ENCODE peak calls at places on chromosomes 7 and 10, in six cellular contexts. J is PC-3, M is HCT116, I is neural progenitor cell, C is astrocyte, Y is mammary epithelial cell. W is an unnamed sample.
A peak's percentile ranks its signal among the peaks of the same experiment; 100 is the strongest.

GRCh38 chr7:153370092-153370491 is 610.5 kb downstream of the ACTR3B start:
- DNase-seq in I (peak; percentile 43), Y (no peak), C (no peak), M (no peak), J (no peak), W (no peak)

GRCh38 chr7:128410092-128410665 is 397 bp upstream of the IMPDH1 start:
- DNase-seq in I (peak; percentile 81), J (peak; percentile 62), C (peak; percentile 80), M (peak; percentile 48), Y (peak; percentile 82), W (peak; percentile 81)

GRCh38 chr10:33355267-33355666 is 20.8 kb upstream of the NRP1 start:
- DNase-seq in I (no peak), J (peak; percentile 83), Y (no peak), M (no peak), C (no peak), W (peak; percentile 19)

GRCh38 chr7:64653721-64654401 is 12.1 kb upstream of the ZNF107 start:
- DNase-seq in Y (no peak), J (no peak), I (no peak), M (no peak), C (no peak), W (no peak)

GRCh38 chr10:120513307-120513706 is 56.3 kb downstream of the PLPP4 start:
- DNase-seq in M (no peak), J (no peak), I (no peak), C (no peak), Y (no peak), W (no peak)

GRCh38 chr7:17058568-17058967 is 176.8 kb upstream of the AGR3 start:
- DNase-seq in C (peak; percentile 33), I (no peak), M (no peak), J (peak; percentile 41), Y (peak; percentile 34), W (peak; percentile 12)

GRCh38 chr7:141071260-141071854 is 2.5 kb upstream of the TMEM178B start:
- DNase-seq in M (peak; percentile 4), I (peak; percentile 91), J (peak; percentile 23), Y (no peak), C (no peak), W (peak; percentile 75)

GRCh38 chr7:47147213-47147631 is 434.7 kb downstream of the TNS3 start:
- DNase-seq in C (peak; percentile 18), J (no peak), I (no peak), M (no peak), Y (no peak), W (no peak)

GRCh38 chr10:22702348-22702747 is 12.0 kb downstream of the PIP4K2A start:
- DNase-seq in J (no peak), I (no peak), C (peak; percentile 31), Y (no peak), M (no peak), W (no peak)

GRCh38 chr10:11682896-11683295 is 59.3 kb upstream of the ECHDC3 start:
- DNase-seq in M (no peak), J (no peak), I (no peak), Y (no peak), C (no peak), W (no peak)

GRCh38 chr10:112739219-112739969 is 210.7 kb upstream of the TCF7L2 start:
- DNase-seq in J (no peak), Y (no peak), M (no peak), I (no peak), C (no peak), W (no peak)

GRCh38 chr7:80150621-80151273 is 16.1 kb downstream of the GNAI1 start:
- DNase-seq in C (peak; percentile 79), Y (peak; percentile 91), M (no peak), J (no peak), I (no peak), W (no peak)

GRCh38 chr10:61942997-61943457 is 41.5 kb downstream of the ARID5B start:
- DNase-seq in Y (peak; percentile 68), M (no peak), J (no peak), C (peak; percentile 75), I (no peak), W (peak; percentile 12)

GRCh38 chr10:61941202-61941651 is 39.7 kb downstream of the ARID5B start:
- DNase-seq in M (no peak), I (no peak), J (no peak), Y (no peak), C (no peak), W (peak; percentile 89)

GRCh38 chr10:61939575-61940301 is 38.2 kb downstream of the ARID5B start:
- DNase-seq in J (peak; percentile 100), M (no peak), Y (peak; percentile 73), I (no peak), C (peak; percentile 82), W (peak; percentile 30)

GRCh38 chr10:61944445-61945123 is 43.1 kb downstream of the ARID5B start:
- DNase-seq in M (no peak), Y (no peak), J (peak; percentile 90), C (no peak), I (no peak), W (no peak)

GRCh38 chr10:61943699-61944444 is 42.4 kb downstream of the ARID5B start:
- DNase-seq in Y (peak; percentile 59), C (peak; percentile 68), M (no peak), J (peak; percentile 99), I (no peak), W (peak; percentile 81)
- TF ChIP-seq CTCF in Y (peak; percentile 29), C (peak; percentile 19), M (peak; percentile 26), J (peak; percentile 73), I (no peak), W (peak; percentile 52)

DNA sequence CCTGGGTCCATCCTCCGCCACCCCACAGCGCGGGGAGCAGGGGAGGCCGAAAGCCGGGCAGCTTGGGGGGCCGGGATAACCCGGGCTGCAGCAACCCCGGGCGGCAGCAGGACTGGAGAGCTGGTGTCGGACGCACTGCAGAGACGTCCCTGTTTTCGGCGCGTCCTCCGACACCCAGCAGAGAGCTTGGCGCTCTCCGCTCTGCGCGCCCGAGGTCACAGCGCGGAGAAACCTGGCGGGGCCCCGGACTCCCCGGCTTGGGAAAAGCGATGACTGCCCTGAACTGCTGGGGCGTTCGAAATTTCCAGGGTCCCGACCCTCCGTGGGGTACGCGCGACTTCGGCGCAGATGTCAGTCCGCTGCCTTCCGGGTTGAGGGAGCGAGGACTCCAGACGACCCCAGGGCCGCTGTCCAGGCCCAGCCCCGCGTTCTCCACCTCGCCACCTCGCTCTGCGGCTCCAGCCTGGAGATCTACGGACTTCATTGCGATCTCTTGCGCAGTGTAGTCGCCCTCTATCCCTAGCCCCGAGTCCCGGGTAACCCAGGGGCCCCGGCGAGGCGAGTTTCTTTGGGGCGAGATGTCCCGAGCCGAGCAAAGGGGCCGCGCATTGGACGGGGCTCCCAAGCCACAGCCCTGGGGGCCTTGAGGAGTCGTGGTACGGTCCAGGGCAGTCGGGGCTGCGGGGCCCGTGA is 617 bp upstream of the FOXI2 start:
- DNase-seq in M (no peak), J (no peak), C (no peak), I (peak; percentile 67), Y (no peak), W (no peak)
- TF ChIP-seq EZH2 in M (no peak), J (no peak), C (peak; percentile 68), I (peak; percentile 91), Y (no peak), W (peak; percentile 90)

DNA sequence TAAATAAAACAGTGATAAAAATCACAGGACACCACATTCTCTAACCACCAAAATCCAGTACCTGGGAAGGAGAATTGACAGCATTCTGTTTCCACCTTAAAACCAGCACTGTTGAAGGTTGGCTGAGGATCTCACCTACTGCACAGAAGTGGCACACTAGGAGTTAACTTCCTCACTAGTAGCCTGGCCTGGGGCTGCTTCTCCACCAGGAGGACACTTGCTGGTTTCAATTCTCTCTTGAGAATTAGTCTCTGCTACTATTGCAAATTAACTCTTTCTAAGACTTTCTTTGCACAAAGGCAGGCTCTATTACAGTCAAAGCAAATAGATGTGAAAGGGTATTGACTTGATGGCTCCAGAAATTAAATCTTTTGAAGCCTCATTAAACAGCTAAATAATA is 2.3 kb upstream of the CTTNBP2 start:
- DNase-seq in Y (no peak), C (no peak), J (peak; percentile 14), M (peak; percentile 27), I (peak; percentile 84), W (peak; percentile 84)
- TF ChIP-seq CTCF in Y (no peak), C (no peak), J (no peak), M (peak; percentile 34), I (peak; percentile 57), W (peak; percentile 36)

GRCh38 chr7:155456772-155457543 is 971 bp upstream of the EN2 start:
- DNase-seq in M (no peak), C (peak; percentile 12), J (peak; percentile 81), Y (peak; percentile 40), I (peak; percentile 86), W (peak; percentile 83)
- TF ChIP-seq EZH2 in M (no peak), C (peak; percentile 90), J (no peak), Y (peak; percentile 85), I (peak; percentile 100), W (peak; percentile 93)

DNA sequence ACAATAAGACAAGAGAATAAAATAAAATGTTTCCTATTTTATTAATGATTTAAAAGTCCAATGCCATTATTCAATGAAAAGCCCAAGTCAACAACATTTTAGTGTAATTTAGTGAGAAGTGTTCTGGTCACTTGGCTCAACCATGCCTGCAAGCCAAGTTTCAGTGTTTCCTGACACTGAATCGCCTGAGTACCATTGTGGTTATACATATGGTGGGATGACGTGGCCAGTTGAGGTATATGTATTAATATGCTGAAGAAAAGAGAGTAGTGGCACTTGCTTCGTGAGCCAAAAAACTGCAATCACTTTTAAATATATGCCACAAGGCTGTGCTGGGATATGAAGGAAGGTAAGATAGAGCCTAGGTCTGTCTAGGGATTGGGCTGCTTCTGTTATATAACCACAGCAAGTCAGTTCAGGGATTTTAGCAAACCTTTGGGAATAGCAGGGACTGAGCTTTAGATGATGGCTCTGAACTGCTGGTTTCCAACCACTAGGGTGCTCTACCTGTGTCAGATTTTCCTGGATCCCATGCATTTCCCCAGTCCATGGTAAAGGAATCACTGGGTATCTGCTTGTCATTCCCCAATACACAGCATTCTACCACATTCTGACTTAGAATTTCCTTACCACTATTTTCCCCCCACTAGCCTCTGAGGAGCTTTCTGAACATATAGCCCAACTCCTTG is 214.0 kb upstream of the PRPS1L1 start:
- DNase-seq in C (no peak), J (peak; percentile 5), Y (no peak), M (no peak), I (no peak), W (no peak)
- TF ChIP-seq CTCF in C (no peak), J (peak; percentile 39), Y (peak; percentile 31), M (peak; percentile 11), I (no peak), W (no peak)

DNA sequence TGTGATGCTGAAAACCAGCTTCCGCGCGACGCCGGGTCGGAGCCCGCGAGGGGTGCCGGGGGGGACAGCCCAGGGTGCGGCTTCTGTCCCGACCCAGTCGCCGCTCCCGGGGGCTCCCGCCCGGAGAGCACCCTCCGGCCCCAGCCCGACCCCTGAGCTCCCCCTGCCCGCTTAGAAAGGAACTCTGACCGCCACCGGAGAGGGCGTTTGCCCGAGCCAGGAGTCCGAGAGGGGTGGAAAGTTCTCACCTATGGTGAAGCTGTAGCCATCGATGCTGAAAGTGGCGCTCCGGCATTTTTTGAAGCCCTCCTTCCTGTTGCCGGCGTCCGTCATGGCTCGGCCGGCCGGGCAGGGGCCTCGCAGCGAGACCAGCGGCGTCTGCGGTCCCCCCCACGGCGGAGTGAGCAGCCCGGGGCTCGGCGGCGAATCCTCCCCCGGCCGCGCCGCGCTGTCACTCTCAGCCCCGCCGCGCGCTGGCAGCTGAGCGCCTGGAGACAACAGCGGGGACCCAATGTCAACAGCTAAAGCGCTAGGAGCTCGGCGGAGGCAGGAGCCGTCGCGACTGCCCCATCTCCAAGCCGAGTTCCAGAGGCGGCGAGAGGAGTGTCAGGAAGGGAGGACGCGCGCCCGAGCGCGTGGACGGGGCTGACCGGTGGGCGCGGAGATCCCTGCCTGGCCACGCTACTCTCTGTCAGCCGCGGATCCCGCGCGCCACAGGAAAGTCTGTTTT is 191.6 kb downstream of the LSM5 start:
- DNase-seq in Y (peak; percentile 20), M (no peak), I (peak; percentile 62), C (no peak), J (no peak), W (peak; percentile 8)
- TF ChIP-seq EZH2 in Y (no peak), M (no peak), I (peak; percentile 93), C (peak; percentile 70), J (no peak), W (peak; percentile 98)

GRCh38 chr10:43377393-43377883 is 6.0 kb downstream of the FXYD4 start:
- DNase-seq in C (no peak), M (peak; percentile 55), J (peak; percentile 32), I (peak; percentile 62), Y (no peak), W (no peak)
- TF ChIP-seq CTCF in C (no peak), M (peak; percentile 68), J (peak; percentile 23), I (peak; percentile 44), Y (no peak), W (no peak)

W was measured in A673.